ENCODE peak calls at places on chromosomes 1 and 21, in eight cellular contexts. O is AG09319; L is GDM1; A is mammary epithelial cell; Y is putamen; N is tibial nerve; W is caudate nucleus; D is stimulated activated naive B cell treated with anti-CD40 and anti-IgM and Interleukin-4, amounts not matched to agents 10 μg/mL and 1 μg/mL and 100 μg/mL, for 72 hours. M is an unnamed sample.

GRCh38 chr1:218164930-218165686 is 120.0 kb upstream of the RRP15 start:
- DNase-seq in O (no peak), L (no peak), A (no peak), Y (no peak), N (no peak), W (peak), D (no peak), M (peak)

GRCh38 chr1:22780696-22781095 is 70.1 kb downstream of the EPHB2 start:
- DNase-seq in O (no peak), L (no peak), A (no peak), Y (no peak), N (no peak), W (no peak), D (no peak), M (peak)

GRCh38 chr1:176183618-176184017 is 23.5 kb downstream of the COP1 start:
- DNase-seq in O (no peak), L (no peak), A (peak), Y (no peak), N (no peak), W (no peak), D (no peak), M (no peak)

GRCh38 chr1:209720826-209721225 is 16.2 kb downstream of the HSD11B1 start:
- DNase-seq in O (no peak), L (no peak), A (no peak), Y (no peak), N (no peak), W (no peak), D (no peak), M (peak)

GRCh38 chr1:58982259-58982998 is 198.6 kb upstream of the JUN start:
- DNase-seq in O (no peak), L (no peak), A (no peak), Y (peak), N (peak), W (no peak), D (no peak), M (peak)

GRCh38 chr1:48249868-48250267 is 27.4 kb downstream of the SLC5A9 start:
- DNase-seq in O (no peak), L (no peak), A (no peak), Y (no peak), N (no peak), W (no peak), D (no peak), M (no peak)

GRCh38 chr1:207825719-207826556 is 74.1 kb downstream of the CD46 start:
- DNase-seq in O (peak), L (peak), A (no peak), Y (peak), N (peak), W (peak), D (peak), M (no peak)

GRCh38 chr21:42337830-42338729 is 12.7 kb downstream of the TFF2 start:
- DNase-seq in O (peak), L (peak), A (no peak), Y (peak), N (peak), W (peak), D (peak), M (peak)

GRCh38 chr21:36606983-36607325 is 92.0 kb upstream of the SIM2 start:
- DNase-seq in O (no peak), L (no peak), A (no peak), Y (no peak), N (no peak), W (no peak), D (no peak), M (no peak)

GRCh38 chr1:59605184-59605583 is 209.6 kb upstream of the HOOK1 start:
- DNase-seq in O (no peak), L (no peak), A (peak), Y (no peak), N (no peak), W (no peak), D (no peak), M (no peak)

GRCh38 chr21:35428927-35429326 is 379.8 kb upstream of the RUNX1 start:
- DNase-seq in O (no peak), L (no peak), A (no peak), Y (no peak), N (no peak), W (no peak), D (no peak), M (no peak)

GRCh38 chr1:42214447-42214871 is 49.9 kb upstream of the GUCA2A start:
- DNase-seq in O (peak), L (no peak), A (peak), Y (no peak), N (no peak), W (no peak), D (no peak), M (no peak)

GRCh38 chr1:147647796-147648633 is 22.3 kb downstream of the ACP6 start:
- DNase-seq in O (no peak), L (no peak), A (no peak), Y (no peak), N (no peak), W (no peak), D (no peak), M (no peak)

GRCh38 chr1:76868916-76869315 is 1.6 kb downstream of the ST6GALNAC5 start:
- DNase-seq in O (no peak), L (no peak), A (no peak), Y (no peak), N (no peak), W (peak), D (no peak), M (peak)

GRCh38 chr1:100443739-100444571 is 91.6 kb downstream of the CDC14A start:
- DNase-seq in O (no peak), L (no peak), A (no peak), Y (no peak), N (no peak), W (no peak), D (no peak), M (peak)

GRCh38 chr1:208509072-208509471 is 264.9 kb upstream of the PLXNA2 start:
- DNase-seq in O (no peak), L (no peak), A (no peak), Y (no peak), N (no peak), W (no peak), D (no peak), M (no peak)

GRCh38 chr1:21069549-21069948 is 107.1 kb downstream of the EIF4G3 start:
- DNase-seq in O (peak), L (no peak), A (no peak), Y (no peak), N (no peak), W (no peak), D (no peak), M (peak)

GRCh38 chr1:10045480-10046355 is 13.0 kb downstream of the UBE4B start:
- DNase-seq in O (no peak), L (no peak), A (no peak), Y (no peak), N (no peak), W (no peak), D (no peak), M (no peak)

GRCh38 chr1:173122958-173123852 is 72.5 kb upstream of the TNFSF18 start:
- DNase-seq in O (peak), L (no peak), A (peak), Y (peak), N (peak), W (peak), D (peak), M (peak)

GRCh38 chr1:207433435-207433834 is 20.7 kb upstream of the CR2 start:
- DNase-seq in O (no peak), L (no peak), A (no peak), Y (no peak), N (no peak), W (no peak), D (no peak), M (no peak)

GRCh38 chr1:186566140-186566850 is 105.4 kb upstream of the PDC start:
- DNase-seq in O (no peak), L (no peak), A (peak), Y (no peak), N (no peak), W (no peak), D (no peak), M (no peak)

GRCh38 chr1:50420689-50421365 is 2.4 kb downstream of the DMRTA2 start:
- DNase-seq in O (no peak), L (no peak), A (no peak), Y (no peak), N (no peak), W (no peak), D (no peak), M (peak)

GRCh38 chr1:224267922-224268321 is 62.0 kb downstream of the NVL start:
- DNase-seq in O (no peak), L (no peak), A (peak), Y (no peak), N (no peak), W (no peak), D (no peak), M (no peak)

GRCh38 chr1:236067854-236068454 is 3.1 kb upstream of the NID1 start:
- DNase-seq in O (no peak), L (no peak), A (no peak), Y (no peak), N (no peak), W (no peak), D (no peak), M (no peak)

GRCh38 chr1:63891211-63891610 is 117.4 kb downstream of the ROR1 start:
- DNase-seq in O (no peak), L (no peak), A (no peak), Y (no peak), N (no peak), W (no peak), D (no peak), M (peak)

GRCh38 chr1:245735831-245736530 is 581.2 kb downstream of the KIF26B start:
- DNase-seq in O (no peak), L (no peak), A (peak), Y (no peak), N (no peak), W (no peak), D (no peak), M (no peak)

GRCh38 chr1:110155878-110156522 is 5.7 kb downstream of the SLC6A17 start:
- DNase-seq in O (peak), L (no peak), A (peak), Y (no peak), N (peak), W (no peak), D (no peak), M (peak)

GRCh38 chr1:207321790-207322530 is 482 bp downstream of the CD55 start:
- DNase-seq in O (no peak), L (no peak), A (no peak), Y (peak), N (no peak), W (peak), D (no peak), M (peak)

M was measured in mesendoderm.